ENCODE peak calls at places on chromosomes 1 and 21, in five cellular contexts. D, S, A, W and O are unnamed samples.

GRCh38 chr1:163090321-163090945 is 21.3 kb downstream of the RGS4 start:
- DNase-seq in D (peak; percentile 51), S (no peak), A (peak; percentile 27), W (no peak), O (no peak)

GRCh38 chr1:73366734-73367413 is 831.1 kb downstream of the LRRIQ3 start:
- DNase-seq in D (no peak), S (no peak), A (no peak), W (no peak), O (no peak)

GRCh38 chr1:174217248-174217647 is 57.9 kb downstream of the RABGAP1L start:
- DNase-seq in D (no peak), S (no peak), A (no peak), W (no peak), O (no peak)

GRCh38 chr1:43048601-43049011 is 89.9 kb upstream of the SLC2A1 start:
- DNase-seq in D (peak; percentile 20), S (no peak), A (no peak), W (no peak), O (no peak)

GRCh38 chr21:17602874-17603273 is 9.8 kb downstream of the BTG3 start:
- DNase-seq in D (peak; percentile 8), S (no peak), A (no peak), W (no peak), O (no peak)

GRCh38 chr1:90045853-90046563 is 51.1 kb downstream of the ZNF326 start:
- DNase-seq in D (peak; percentile 3), S (no peak), A (peak; percentile 35), W (peak; percentile 29), O (peak; percentile 49)

GRCh38 chr1:161200992-161201827 is 957 bp upstream of the NDUFS2 start:
- DNase-seq in D (peak; percentile 85), S (peak; percentile 84), A (peak; percentile 87), W (no peak), O (peak; percentile 83)

GRCh38 chr1:7810395-7810794 is 26.3 kb downstream of the PER3 start:
- DNase-seq in D (peak; percentile 68), S (no peak), A (peak; percentile 44), W (no peak), O (peak; percentile 40)

GRCh38 chr21:39373634-39374033 is 24.7 kb upstream of the HMGN1 start:
- DNase-seq in D (peak; percentile 44), S (no peak), A (peak; percentile 36), W (peak; percentile 79), O (peak; percentile 72)

GRCh38 chr21:14712121-14712520 is 166.0 kb upstream of the SAMSN1 start:
- DNase-seq in D (no peak), S (no peak), A (peak; percentile 78), W (no peak), O (no peak)

GRCh38 chr1:52925571-52926005 is 1.5 kb upstream of the SCP2 start:
- DNase-seq in D (no peak), S (peak; percentile 39), A (no peak), W (no peak), O (no peak)

GRCh38 chr1:95195046-95195445 is 39.0 kb upstream of the RWDD3 start:
- DNase-seq in D (no peak), S (no peak), A (no peak), W (no peak), O (no peak)

GRCh38 chr1:147470079-147470478 is 71.2 kb upstream of the BCL9 start:
- DNase-seq in D (no peak), S (no peak), A (no peak), W (no peak), O (no peak)

GRCh38 chr21:34881421-34881820 is 167.7 kb downstream of the RUNX1 start:
- DNase-seq in D (peak; percentile 68), S (no peak), A (no peak), W (no peak), O (no peak)

GRCh38 chr1:37150986-37151385 is 116.7 kb upstream of the GRIK3 start:
- DNase-seq in D (no peak), S (no peak), A (no peak), W (no peak), O (no peak)

GRCh38 chr1:218374972-218375371 is 29.8 kb downstream of the TGFB2 start:
- DNase-seq in D (no peak), S (no peak), A (peak; percentile 96), W (no peak), O (no peak)
- H3K4me3 ChIP-seq in D (no peak overlapping the region), S (no peak overlapping the region), A (no peak overlapping the region), W (no peak overlapping the region), O (no peak overlapping the region)

GRCh38 chr1:19476440-19477190 is 8.7 kb downstream of the CAPZB start:
- DNase-seq in D (no peak), S (no peak), A (peak; percentile 97), W (peak; percentile 44), O (peak; percentile 82)
- H3K4me3 ChIP-seq in D (no peak overlapping the region), S (no peak overlapping the region), A (no peak overlapping the region), W (peak overlapping the region; percentile 20), O (peak overlapping the region; percentile 17)

GRCh38 chr1:180540697-180541594 is 17.8 kb upstream of the OVAAL start:
- DNase-seq in D (peak; percentile 64), S (no peak), A (no peak), W (no peak), O (no peak)

GRCh38 chr1:180545991-180546390 is 12.8 kb upstream of the OVAAL start:
- DNase-seq in D (no peak), S (no peak), A (no peak), W (no peak), O (no peak)

GRCh38 chr1:180544050-180544449 is 14.7 kb upstream of the OVAAL start:
- DNase-seq in D (no peak), S (no peak), A (no peak), W (no peak), O (no peak)

GRCh38 chr1:180542113-180542512 is 16.7 kb upstream of the OVAAL start:
- DNase-seq in D (peak; percentile 33), S (no peak), A (no peak), W (no peak), O (no peak)

DNA sequence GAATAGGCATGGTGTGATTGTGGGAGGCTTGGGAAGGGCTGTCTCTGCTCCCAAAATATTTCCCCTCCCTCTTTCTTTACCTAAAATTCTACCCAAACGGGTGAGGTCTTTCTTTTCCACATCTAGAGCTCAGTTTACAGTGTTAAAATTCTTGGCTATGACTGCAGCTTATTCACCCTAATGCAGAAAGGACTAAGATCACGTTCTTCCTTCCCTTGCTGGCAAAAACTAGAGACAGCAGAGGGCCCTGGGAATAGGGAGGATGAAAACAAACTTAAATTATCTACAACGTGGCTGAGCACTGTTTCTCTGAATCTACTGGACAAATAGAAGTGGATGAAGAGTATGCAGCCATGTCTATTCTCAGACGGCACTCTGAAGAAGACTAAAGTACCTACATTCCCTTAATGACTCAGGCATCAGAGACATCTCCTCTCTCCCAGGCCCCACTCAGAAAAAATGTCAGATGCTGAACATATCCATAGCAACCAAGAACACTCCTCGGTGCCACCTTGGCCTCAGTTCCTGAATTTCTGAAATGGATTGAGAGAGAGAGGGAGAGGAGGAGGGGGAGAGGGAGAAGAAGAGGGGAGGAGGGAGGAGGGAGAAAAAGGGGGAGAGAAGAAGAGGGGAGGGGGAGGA is 16.1 kb upstream of the OVAAL start:
- DNase-seq in D (peak; percentile 48), S (no peak), A (no peak), W (no peak), O (no peak)
- H3K4me3 ChIP-seq in D (no peak overlapping the region), S (no peak overlapping the region), A (no peak overlapping the region), W (no peak overlapping the region), O (no peak overlapping the region)

GRCh38 chr1:1892763-1893120 is 1.9 kb upstream of the GNB1 start:
- DNase-seq in D (no peak), S (no peak), A (no peak), W (no peak), O (no peak)
- H3K4me3 ChIP-seq in D (peak overlapping the region; percentile 74), S (no peak overlapping the region), A (no peak overlapping the region), W (peak overlapping the region; percentile 97), O (no peak overlapping the region)

DNA sequence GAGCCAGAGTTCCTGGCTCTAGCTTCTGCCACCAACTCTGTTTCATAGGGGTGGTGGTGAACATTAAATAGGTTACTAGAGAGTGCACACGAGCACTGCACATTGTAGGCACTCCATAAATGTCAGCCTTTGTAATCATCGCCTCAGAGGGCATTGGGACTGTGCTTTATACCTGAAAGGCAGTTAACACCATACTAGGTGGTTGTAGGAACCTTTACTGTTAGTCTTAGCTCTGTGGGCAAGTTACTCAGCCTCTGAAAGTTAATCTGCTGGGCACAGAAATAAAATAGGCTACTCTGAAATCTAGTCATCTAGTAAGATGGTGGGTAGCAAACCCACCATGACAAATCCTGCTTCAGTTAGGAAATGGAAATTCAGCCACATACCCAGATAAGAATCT is 37.6 kb downstream of the ARID1A start:
- DNase-seq in D (no peak), S (no peak), A (no peak), W (no peak), O (no peak)
- H3K4me3 ChIP-seq in D (no peak overlapping the region), S (no peak overlapping the region), A (no peak overlapping the region), W (no peak overlapping the region), O (no peak overlapping the region)

DNA sequence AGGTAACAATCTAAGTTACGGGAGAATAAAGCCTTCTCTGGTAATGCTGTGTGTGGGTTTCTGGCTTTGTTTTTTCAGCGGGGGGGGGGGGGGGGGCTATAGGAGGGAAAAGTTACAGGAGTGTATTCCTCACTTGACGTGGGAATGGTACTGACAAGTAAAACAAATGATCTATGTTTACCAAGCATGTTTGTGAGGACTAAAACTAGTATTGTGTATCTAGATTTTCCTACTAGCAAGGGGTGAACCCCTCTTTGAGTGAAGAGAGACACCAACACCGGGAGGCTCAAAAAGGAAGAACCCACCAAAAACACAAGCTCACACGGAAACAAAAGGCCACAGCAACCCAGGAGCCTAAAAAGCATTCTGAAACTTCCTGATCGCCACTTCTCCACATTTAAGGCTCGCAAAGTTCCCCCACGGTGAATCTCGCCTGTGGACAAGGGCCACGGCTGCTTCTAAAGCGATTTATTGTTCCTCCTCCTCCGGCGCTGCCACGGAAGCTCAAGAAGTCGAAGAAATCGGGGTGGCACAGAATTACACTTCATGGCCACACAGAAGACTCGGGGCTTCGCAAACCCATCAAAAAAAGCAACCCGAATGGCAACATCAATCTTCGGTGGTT is 720 bp downstream of the PUM1 start:
- DNase-seq in D (no peak), S (no peak), A (peak; percentile 68), W (peak; percentile 60), O (peak; percentile 55)
- H3K4me3 ChIP-seq in D (peak overlapping the region; percentile 92), S (peak overlapping the region; percentile 92), A (peak overlapping the region; percentile 82), W (peak overlapping the region; percentile 80), O (peak overlapping the region; percentile 70)

DNA sequence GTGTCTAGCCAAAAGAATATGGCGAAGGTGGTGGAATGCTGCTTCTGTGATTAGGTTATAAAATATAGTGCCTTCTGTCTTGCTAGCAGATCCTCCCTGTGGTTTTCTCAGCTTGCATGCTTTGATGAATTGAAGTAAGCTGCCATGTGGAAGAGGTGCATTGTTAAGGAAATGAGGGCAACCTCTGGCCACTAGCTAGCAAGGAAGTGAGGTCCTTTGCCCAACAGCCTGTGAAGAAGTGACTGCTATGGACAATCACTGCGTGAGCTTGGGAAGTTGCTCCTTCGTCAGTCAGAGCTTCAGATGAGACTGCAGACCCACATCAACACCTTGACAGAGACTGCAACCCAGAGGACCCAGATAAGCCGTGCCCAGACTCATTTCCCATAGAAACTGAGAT is 109.4 kb downstream of the GIPC2 start:
- DNase-seq in D (no peak), S (no peak), A (no peak), W (no peak), O (no peak)
- H3K4me3 ChIP-seq in D (no peak overlapping the region), S (no peak overlapping the region), A (no peak overlapping the region), W (no peak overlapping the region), O (no peak overlapping the region)